ENCODE peak calls at places on chromosomes 3 and 15, in five cellular contexts. V, B, G, N and Y are unnamed samples.

GRCh38 chr3:62805578-62805977 is 69.6 kb downstream of the CADPS start:
- DNase-seq in G (no peak), N (no peak), V (no peak), B (no peak), Y (no peak)

GRCh38 chr15:92981333-92981732 is 81.2 kb downstream of the CHD2 start:
- DNase-seq in B (no peak), N (no peak), G (no peak), V (peak), Y (no peak)

GRCh38 chr15:60591491-60592385 is 112.8 kb upstream of the ICE2 start:
- DNase-seq in B (peak), G (peak), V (no peak), N (peak), Y (no peak)

GRCh38 chr15:38707802-38708671 is 143.4 kb upstream of the RASGRP1 start:
- DNase-seq in N (no peak), B (peak), V (peak), G (no peak), Y (no peak)

GRCh38 chr15:63969652-63970421 is 76.4 kb downstream of the DAPK2 start:
- DNase-seq in B (no peak), G (no peak), N (no peak), V (no peak), Y (no peak)

GRCh38 chr3:32120480-32120879 is 14.1 kb downstream of the GPD1L start:
- DNase-seq in B (no peak), V (no peak), N (no peak), G (no peak), Y (no peak)

GRCh38 chr3:123648696-123649405 is 64.0 kb upstream of the HACD2 start:
- DNase-seq in N (no peak), V (no peak), G (no peak), B (no peak), Y (no peak)

GRCh38 chr3:149879872-149880271 is 66.9 kb downstream of the RNF13 start:
- DNase-seq in N (no peak), V (peak), G (peak), B (no peak), Y (peak)

GRCh38 chr3:174596447-174596982 is 262.6 kb upstream of the NAALADL2 start:
- DNase-seq in V (no peak), N (no peak), G (no peak), B (no peak), Y (no peak)

GRCh38 chr15:35603298-35603697 is 57.3 kb upstream of the DPH6 start:
- DNase-seq in B (no peak), G (no peak), N (no peak), V (peak), Y (peak)

GRCh38 chr3:99925584-99925983 is 107.9 kb downstream of the CMSS1 start:
- DNase-seq in V (peak), G (peak), B (no peak), N (no peak), Y (peak)